ENCODE peak calls at places on chromosomes 16 and 17, in four cellular contexts. Y is AG04450, F is B cell, G is RWPE1. L is an unnamed sample.

GRCh38 chr16:82699711-82700495 is 73.1 kb downstream of the CDH13 start:
- DNase-seq in G (peak), Y (no peak), F (no peak), L (peak)

GRCh38 chr17:81931557-81932332 is 4.2 kb upstream of the MAFG start:
- DNase-seq in Y (no peak), G (no peak), F (no peak), L (no peak)

GRCh38 chr17:27644586-27644985 is 13.6 kb downstream of the LGALS9 start:
- DNase-seq in F (no peak), G (no peak), Y (no peak), L (no peak)

GRCh38 chr17:36870618-36871002 is 66.7 kb upstream of the LHX1 start:
- DNase-seq in F (no peak), Y (no peak), G (no peak), L (no peak)

GRCh38 chr17:28811594-28812135 is 30.9 kb downstream of the FAM222B start:
- DNase-seq in F (no peak), G (peak), Y (no peak), L (no peak)

GRCh38 chr17:36524428-36524876 is 10.2 kb downstream of the MYO19 start:
- DNase-seq in Y (no peak), G (peak), F (no peak), L (no peak)

GRCh38 chr16:89037261-89038152 is 56.1 kb upstream of the ACSF3 start:
- DNase-seq in F (no peak), G (peak), Y (no peak), L (no peak)

GRCh38 chr16:89219365-89219764 is 1.9 kb downstream of the ZNF778 start:
- DNase-seq in G (no peak), Y (no peak), F (no peak), L (no peak)

GRCh38 chr16:83964684-83965443 is 3.2 kb upstream of the NECAB2 start:
- DNase-seq in F (no peak), Y (no peak), G (no peak), L (no peak)

GRCh38 chr17:1008008-1008761 is 11.3 kb downstream of the TIMM22 start:
- DNase-seq in Y (no peak), G (no peak), F (no peak), L (peak)

GRCh38 chr17:20095366-20096080 is 86.4 kb downstream of the SPECC1 start:
- DNase-seq in F (no peak), G (peak), Y (no peak), L (peak)

GRCh38 chr17:7703584-7704574 is 1.1 kb upstream of the EFNB3 start:
- DNase-seq in F (no peak), G (peak), Y (no peak), L (no peak)

GRCh38 chr16:87076950-87077749 is 240.0 kb downstream of the C16orf95 start:
- DNase-seq in G (peak), Y (peak), F (no peak), L (no peak)

DNA sequence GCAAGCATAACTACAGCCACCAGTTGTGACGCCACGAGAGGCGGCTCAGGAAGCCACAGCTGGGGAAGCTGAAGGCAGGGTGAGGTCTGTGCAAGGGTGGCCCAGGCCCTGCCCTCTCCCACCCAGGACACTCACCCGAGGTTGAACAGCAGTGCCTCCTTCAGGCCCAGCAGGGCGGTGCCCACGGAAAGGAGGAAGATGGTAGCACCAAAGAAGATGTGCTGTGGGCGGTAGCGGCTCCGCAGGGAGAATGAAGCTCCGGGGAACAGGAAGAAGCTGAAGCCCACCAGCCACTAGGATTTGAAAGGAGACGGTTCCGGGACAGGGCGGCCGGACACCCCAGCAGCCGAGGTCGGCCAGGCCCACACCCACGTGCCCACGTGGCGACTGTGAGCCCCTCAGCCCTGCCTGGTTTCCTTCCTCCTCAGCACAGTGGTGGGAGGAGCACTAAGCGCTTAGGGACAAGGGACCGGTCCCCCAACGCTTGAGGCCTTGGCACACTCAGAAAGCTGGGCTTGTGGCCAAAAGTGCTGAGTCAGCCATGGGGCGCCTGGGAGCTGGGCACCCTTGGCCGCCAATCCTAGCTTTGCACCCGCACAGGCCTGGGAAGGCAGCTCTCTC is 11.0 kb downstream of the CYB561 start:
- DNase-seq in Y (no peak), G (peak), F (peak), L (peak)
- TF ChIP-seq CTCF in Y (peak), G (peak), F (no peak), L (no peak)

GRCh38 chr16:66752958-66753357 is 1.5 kb upstream of the DYNC1LI2 start:
- DNase-seq in G (no peak), F (no peak), Y (no peak), L (no peak)

GRCh38 chr16:66752379-66752778 is 970 bp upstream of the DYNC1LI2 start:
- DNase-seq in G (no peak), F (no peak), Y (no peak), L (no peak)

GRCh38 chr16:66750279-66751134 is 902 bp downstream of the DYNC1LI2 start:
- DNase-seq in G (no peak), F (no peak), Y (no peak), L (no peak)

GRCh38 chr16:66751135-66751991 is at the start of gene DYNC1LI2:
- DNase-seq in Y (peak), F (peak), G (peak), L (no peak)

DNA sequence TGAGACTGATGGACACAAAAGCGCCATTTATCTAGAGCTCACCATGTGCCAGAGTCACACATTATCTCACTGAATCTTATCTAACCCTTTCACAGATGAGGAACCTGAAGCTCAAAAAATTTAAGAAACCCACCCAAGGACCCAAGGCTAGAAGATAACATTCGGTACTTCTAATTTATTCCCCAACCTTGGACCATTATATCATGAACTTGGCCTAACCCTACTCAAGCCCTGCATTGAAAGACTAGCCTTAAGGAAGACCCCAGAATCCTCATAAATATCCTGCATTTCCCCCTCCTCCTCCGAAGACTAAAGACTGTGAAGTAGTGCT is 548 bp upstream of the DYNC1LI2 start:
- DNase-seq in Y (no peak), G (no peak), F (no peak), L (no peak)
- TF ChIP-seq CTCF in Y (no peak), G (peak), F (peak), L (no peak)

GRCh38 chr16:24228514-24228913 is 27.6 kb upstream of the CACNG3 start:
- DNase-seq in Y (no peak), F (no peak), G (no peak), L (no peak)
- TF ChIP-seq CTCF in Y (no peak), F (no peak), G (no peak), L (no peak)

GRCh38 chr17:51640108-51640622 is 379.8 kb downstream of the UTP18 start:
- DNase-seq in F (no peak), Y (no peak), G (peak), L (no peak)
- TF ChIP-seq CTCF in F (no peak), Y (no peak), G (no peak), L (no peak)

DNA sequence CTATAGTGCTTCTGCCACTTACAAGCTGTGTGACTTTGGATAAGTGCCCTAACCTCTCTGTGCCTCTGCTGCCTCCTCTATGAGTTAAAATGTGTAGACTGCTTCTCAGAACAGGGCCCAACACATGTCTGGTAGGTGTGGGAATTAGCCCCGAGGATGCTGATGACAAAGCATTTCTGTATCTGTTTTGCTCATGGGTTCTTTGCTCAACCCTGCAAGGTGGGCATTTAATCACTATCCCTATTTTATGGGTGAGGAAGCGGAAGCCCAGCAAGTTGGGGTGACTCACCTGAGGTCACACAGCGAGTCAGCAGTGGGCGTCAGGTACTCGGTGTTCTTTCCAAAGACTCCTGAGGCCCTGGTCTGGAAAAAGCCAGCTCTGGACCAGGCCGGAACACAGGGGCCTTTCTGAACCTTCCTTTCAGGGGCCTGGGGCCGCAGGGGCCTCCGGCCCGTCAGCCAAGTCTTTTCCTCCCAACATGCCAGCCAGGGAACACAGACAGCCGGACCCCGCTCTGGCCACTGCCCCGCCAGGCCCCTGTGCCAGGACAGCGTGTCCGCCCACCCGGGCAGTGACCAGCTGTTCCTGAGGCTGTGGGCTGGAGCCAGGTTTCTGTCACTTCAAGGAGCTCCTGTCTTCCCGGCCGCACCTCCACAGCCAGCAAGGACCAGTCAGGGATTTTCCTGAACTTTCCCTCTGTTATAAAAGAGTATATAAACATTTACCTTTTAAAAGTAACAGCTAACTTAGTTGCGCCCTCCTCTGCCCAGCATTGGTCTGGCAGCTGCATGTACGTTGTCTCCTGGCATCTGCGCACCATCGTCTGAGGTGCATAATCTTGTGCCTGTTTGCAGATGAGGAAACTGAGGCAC is 62.5 kb downstream of the SREBF1 start:
- DNase-seq in F (no peak), G (peak), Y (no peak), L (no peak)
- TF ChIP-seq CTCF in F (no peak), G (peak), Y (peak), L (peak)

GRCh38 chr16:2467301-2468141 is 3.6 kb upstream of the NTN3 start:
- DNase-seq in G (peak), F (peak), Y (no peak), L (peak)
- TF ChIP-seq CTCF in G (no peak), F (peak), Y (no peak), L (no peak)

L was measured in ascending aorta.